ENCODE peak calls at places on chromosomes 3 and 15, in eight cellular contexts. I is cardiac muscle cell, L is uterus, U is stomach, N is neural progenitor cell, O is ovary, Y is AG09309, E is fibroblast of lung. T is an unnamed sample.

GRCh38 chr3:180250172-180250571 is 213.4 kb upstream of the PEX5L start:
- DNase-seq in O (no peak), N (no peak), U (no peak), L (no peak), Y (peak; percentile 14), E (peak; percentile 55), I (no peak), T (peak; percentile 83)

GRCh38 chr3:2823437-2824211 is 286.6 kb downstream of the IL5RA start:
- DNase-seq in L (no peak), N (no peak), I (no peak), Y (no peak), U (no peak), O (no peak), E (no peak), T (no peak)

GRCh38 chr15:93152264-93152884 is 63.4 kb upstream of the RGMA start:
- DNase-seq in E (no peak), O (no peak), U (no peak), L (no peak), I (no peak), Y (no peak), N (no peak), T (no peak)

GRCh38 chr3:74845086-74845485 is 230.6 kb upstream of the CNTN3 start:
- DNase-seq in N (no peak), I (no peak), L (no peak), U (no peak), O (no peak), Y (no peak), E (no peak), T (no peak)

GRCh38 chr3:11591401-11592266 is 52.1 kb downstream of the VGLL4 start:
- DNase-seq in L (peak; percentile 54), N (peak; percentile 96), O (peak; percentile 60), E (peak; percentile 96), U (peak; percentile 54), Y (no peak), I (peak; percentile 93), T (peak; percentile 64)

GRCh38 chr3:162353414-162353813 is 856.8 kb downstream of the OTOL1 start:
- DNase-seq in I (no peak), L (no peak), Y (no peak), U (no peak), E (no peak), N (no peak), O (no peak), T (no peak)

GRCh38 chr3:78878011-78878410 is 889.8 kb downstream of the ROBO1 start:
- DNase-seq in L (no peak), Y (no peak), E (peak; percentile 89), N (no peak), U (no peak), I (no peak), O (no peak), T (peak; percentile 60)

GRCh38 chr15:52351206-52351907 is 55.8 kb upstream of the MYO5C start:
- DNase-seq in Y (no peak), O (no peak), U (no peak), L (no peak), I (peak; percentile 37), E (no peak), N (no peak), T (peak; percentile 52)

GRCh38 chr15:66132251-66132816 is 121.2 kb downstream of the MEGF11 start:
- DNase-seq in I (no peak), L (no peak), E (no peak), O (no peak), U (no peak), N (no peak), Y (no peak), T (no peak)

GRCh38 chr3:18071833-18072232 is 329.4 kb upstream of the TBC1D5 start:
- DNase-seq in I (no peak), N (no peak), E (peak; percentile 30), L (no peak), Y (no peak), O (no peak), U (no peak), T (no peak)

GRCh38 chr3:156507285-156507684 is 47.6 kb downstream of the SSR3 start:
- DNase-seq in N (no peak), L (no peak), O (no peak), E (peak; percentile 36), Y (no peak), I (no peak), U (no peak), T (peak; percentile 52)
- H3K4me3 ChIP-seq in N (no peak overlapping the region), L (no peak overlapping the region), O (no peak overlapping the region), E (no peak overlapping the region), Y (no peak overlapping the region), I (no peak overlapping the region), U (no peak overlapping the region), T (no peak overlapping the region)

GRCh38 chr15:90873998-90874605 is 5.7 kb downstream of the FURIN start:
- DNase-seq in Y (no peak), U (peak; percentile 76), L (no peak), E (peak; percentile 30), N (peak; percentile 61), I (no peak), O (no peak), T (no peak)

GRCh38 chr15:90872481-90873184 is 4.2 kb downstream of the FURIN start:
- DNase-seq in Y (peak; percentile 44), E (peak; percentile 86), N (no peak), L (no peak), I (peak; percentile 69), O (no peak), U (no peak), T (peak; percentile 84)

GRCh38 chr15:90875549-90875981 is 7.2 kb downstream of the FURIN start:
- DNase-seq in L (no peak), I (no peak), O (no peak), E (no peak), N (no peak), U (no peak), Y (no peak), T (no peak)

GRCh38 chr15:90871716-90872480 is 3.5 kb downstream of the FURIN start:
- DNase-seq in N (peak; percentile 56), E (no peak), Y (no peak), L (no peak), O (no peak), U (no peak), I (no peak), T (no peak)

DNA sequence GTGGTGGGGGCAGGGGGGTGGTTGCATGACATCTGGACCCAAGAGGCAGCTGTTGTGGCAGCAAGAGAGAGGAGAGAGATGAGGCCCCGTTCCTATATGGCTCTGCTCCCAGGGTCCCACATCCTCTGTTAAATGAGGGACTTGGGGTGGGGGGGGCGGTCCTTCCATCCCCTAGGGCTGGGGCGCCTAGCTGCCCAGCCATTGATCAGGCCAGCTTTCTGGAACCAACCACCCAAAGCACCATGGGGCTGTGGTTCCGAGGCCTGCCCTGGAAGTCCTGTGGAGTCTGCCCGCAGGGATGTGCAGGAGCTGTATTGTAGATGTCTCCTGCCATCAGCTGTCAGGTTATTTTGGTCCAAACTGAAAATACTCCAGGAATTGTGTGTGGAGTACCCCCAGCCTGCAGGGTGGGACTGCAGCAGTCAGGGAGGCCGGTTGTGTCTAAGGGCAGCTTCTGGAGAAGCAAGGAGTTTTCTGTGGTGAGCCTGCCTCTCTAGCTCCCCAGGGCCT is 5.2 kb downstream of the FURIN start:
- DNase-seq in I (no peak), O (no peak), Y (no peak), N (no peak), L (no peak), U (no peak), E (no peak), T (no peak)
- H3K4me3 ChIP-seq in I (no peak overlapping the region), O (no peak overlapping the region), Y (peak overlapping the region; percentile 83), N (no peak overlapping the region), L (no peak overlapping the region), U (peak overlapping the region; percentile 9), E (no peak overlapping the region), T (no peak overlapping the region)

DNA sequence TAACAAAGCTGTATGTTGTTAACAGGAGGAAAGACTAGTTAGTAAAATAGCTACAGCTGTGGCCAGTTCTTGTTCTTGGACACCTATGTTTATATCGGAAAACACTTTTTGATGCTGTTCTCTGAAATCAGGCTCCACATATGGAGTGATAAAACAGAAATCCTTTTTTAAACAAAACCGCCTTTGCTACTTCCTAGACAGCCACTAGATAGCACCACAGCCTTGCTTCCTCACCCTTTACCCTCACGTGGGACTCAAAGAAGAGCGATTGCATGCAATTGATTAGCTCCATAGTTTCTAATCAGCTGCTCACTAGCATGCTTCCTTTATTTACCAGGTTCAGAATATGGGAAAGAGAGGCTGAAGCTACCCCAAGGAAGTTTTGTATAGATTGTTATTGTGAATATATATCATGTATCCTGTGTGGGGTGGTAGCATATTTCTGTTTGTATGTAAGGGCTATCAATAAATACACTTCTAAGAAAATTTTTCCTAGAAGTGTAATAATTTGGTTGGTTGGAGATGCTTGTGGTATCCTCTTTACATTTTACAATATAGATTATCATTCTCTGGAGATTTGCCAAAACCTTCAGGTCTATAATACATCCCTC is 4.3 kb upstream of the MTFMT start:
- DNase-seq in L (no peak), I (peak; percentile 60), E (peak; percentile 40), N (peak; percentile 56), Y (no peak), U (no peak), O (no peak), T (peak; percentile 68)
- H3K4me3 ChIP-seq in L (no peak overlapping the region), I (no peak overlapping the region), E (no peak overlapping the region), N (no peak overlapping the region), Y (no peak overlapping the region), U (no peak overlapping the region), O (no peak overlapping the region), T (no peak overlapping the region)

GRCh38 chr3:42904076-42904475 is 1.9 kb upstream of the ZNF662 start:
- DNase-seq in O (no peak), L (no peak), Y (no peak), N (no peak), I (no peak), U (no peak), E (no peak), T (no peak)

GRCh38 chr3:42906905-42907183 is 902 bp downstream of the ZNF662 start:
- DNase-seq in I (no peak), N (peak; percentile 61), E (no peak), L (no peak), U (no peak), Y (no peak), O (no peak), T (no peak)

GRCh38 chr3:42908675-42909074 is 2.7 kb downstream of the ZNF662 start:
- DNase-seq in L (no peak), O (no peak), U (no peak), I (no peak), Y (no peak), N (no peak), E (no peak), T (no peak)

GRCh38 chr3:42905740-42906084 is 230 bp upstream of the ZNF662 start:
- DNase-seq in Y (no peak), E (no peak), O (no peak), U (no peak), I (no peak), N (no peak), L (no peak), T (no peak)

DNA sequence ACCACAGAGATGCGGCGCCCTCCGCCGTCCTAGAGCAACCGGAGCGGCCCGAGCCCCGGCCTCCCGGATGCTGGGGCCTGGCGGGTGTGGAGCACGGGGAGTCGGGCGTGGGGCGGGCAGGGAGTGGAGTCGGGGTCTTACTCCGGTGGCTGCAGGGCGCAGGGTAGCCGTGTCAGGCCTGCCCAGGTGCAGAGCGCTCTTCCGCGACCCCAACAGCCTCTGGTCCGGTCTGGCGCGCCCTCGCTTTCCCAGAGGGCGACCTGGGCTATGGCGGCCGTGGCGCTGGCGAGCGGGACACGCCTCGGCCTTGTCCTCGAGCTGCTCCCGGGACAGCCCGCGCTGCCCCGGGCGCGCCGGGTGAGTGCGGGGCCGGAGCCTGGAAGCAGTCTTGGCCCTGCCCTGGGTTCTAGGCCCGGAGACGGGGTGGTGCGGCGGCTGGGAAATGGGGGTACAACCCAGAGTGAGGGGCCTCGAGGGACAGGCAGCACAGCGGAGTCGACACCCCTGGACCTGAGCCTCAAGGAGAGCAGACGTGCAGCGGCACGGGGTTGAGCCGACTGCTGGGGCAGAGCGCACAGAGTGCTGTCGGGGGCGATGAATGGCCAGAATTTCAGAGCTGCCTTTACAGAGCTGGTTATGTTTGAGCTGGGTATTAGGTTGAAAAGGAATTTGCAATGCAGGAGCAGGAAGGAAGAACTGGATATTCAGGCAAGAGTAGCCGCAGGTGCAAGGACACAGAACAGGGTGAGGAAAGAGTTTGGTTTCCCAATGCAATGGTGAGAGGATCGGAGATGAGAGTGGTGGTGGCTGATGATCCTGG is at the start of gene ZNF662:
- DNase-seq in I (peak; percentile 61), L (peak; percentile 70), U (peak; percentile 36), N (no peak), Y (no peak), O (peak; percentile 71), E (peak; percentile 30), T (peak; percentile 26)
- H3K4me3 ChIP-seq in I (no peak within 1 kb of the TSS), L (peak within 1 kb of the TSS; percentile 65), U (peak within 1 kb of the TSS; percentile 67), N (no peak within 1 kb of the TSS), Y (peak within 1 kb of the TSS; percentile 53), O (peak within 1 kb of the TSS; percentile 76), E (peak within 1 kb of the TSS; percentile 55), T (peak within 1 kb of the TSS; percentile 40)

T was measured in fibroblast of mammary gland.